ENCODE peak calls at places on chromosome 16, in four cellular contexts. B, K, G and A are unnamed samples.

GRCh38 chr16:10318798-10319500 is 66.9 kb upstream of the ATF7IP2 start:
- DNase-seq in G (no peak), B (no peak), K (no peak), A (no peak)

GRCh38 chr16:14194706-14195105 is 123.6 kb downstream of the MRTFB start:
- DNase-seq in K (no peak), B (no peak), G (no peak), A (no peak)

GRCh38 chr16:3149630-3150345 is 15.0 kb downstream of the ZNF213 start:
- DNase-seq in G (peak), K (no peak), B (peak), A (peak)

GRCh38 chr16:67015317-67015731 is 13.6 kb upstream of the CBFB start:
- DNase-seq in K (no peak), B (no peak), G (no peak), A (peak)

GRCh38 chr16:57982345-57982744 is 11.4 kb upstream of the CNGB1 start:
- DNase-seq in G (no peak), B (no peak), K (no peak), A (no peak)

GRCh38 chr16:50696575-50697420 is 3.4 kb downstream of the NOD2 start:
- DNase-seq in K (peak), G (peak), B (peak), A (peak)

GRCh38 chr16:27230562-27230991 is 27.3 kb downstream of the KDM8 start:
- DNase-seq in G (no peak), B (no peak), K (no peak), A (no peak)

GRCh38 chr16:51409001-51409675 is 258.1 kb upstream of the SALL1 start:
- DNase-seq in K (no peak), G (no peak), B (no peak), A (peak)

GRCh38 chr16:80936410-80936809 is 70.3 kb downstream of the CMC2 start:
- DNase-seq in G (no peak), K (no peak), B (no peak), A (no peak)

GRCh38 chr16:56277040-56277439 is 85.8 kb downstream of the GNAO1 start:
- DNase-seq in B (peak), K (no peak), G (no peak), A (no peak)

GRCh38 chr16:75074920-75075687 is 41.5 kb downstream of the LDHD start:
- DNase-seq in B (no peak), G (peak), K (peak), A (no peak)

GRCh38 chr16:86080131-86080875 is 181.3 kb downstream of the IRF8 start:
- DNase-seq in B (no peak), G (no peak), K (no peak), A (no peak)

GRCh38 chr16:54286330-54287017 is at the start of gene IRX3:
- DNase-seq in K (no peak), G (peak), B (peak), A (peak)

GRCh38 chr16:83040174-83040573 is 413.4 kb downstream of the CDH13 start:
- DNase-seq in K (no peak), B (no peak), G (no peak), A (no peak)

GRCh38 chr16:2782583-2783351 is 4.6 kb downstream of the PRSS33 start:
- DNase-seq in B (no peak), K (no peak), G (no peak), A (no peak)

GRCh38 chr16:70644763-70645597 is 1.4 kb upstream of the IL34 start:
- DNase-seq in K (no peak), B (no peak), G (no peak), A (no peak)

GRCh38 chr16:64826374-64826773 is 295.5 kb downstream of the CDH11 start:
- DNase-seq in G (no peak), K (no peak), B (no peak), A (no peak)

GRCh38 chr16:20944861-20945390 is 44.4 kb downstream of the LYRM1 start:
- DNase-seq in G (peak), B (no peak), K (no peak), A (no peak)

GRCh38 chr16:26795184-26795583 is 271.5 kb upstream of the C16orf82 start:
- DNase-seq in B (no peak), K (no peak), G (no peak), A (no peak)

GRCh38 chr16:27730703-27731220 is 180.8 kb downstream of the KATNIP start:
- DNase-seq in B (no peak), K (no peak), G (no peak), A (no peak)

GRCh38 chr16:57653936-57654335 is 14.2 kb upstream of the ADGRG3 start:
- DNase-seq in G (peak), B (no peak), K (no peak), A (no peak)

GRCh38 chr16:54443839-54444238 is 157.3 kb upstream of the IRX3 start:
- DNase-seq in B (no peak), G (no peak), K (no peak), A (no peak)

GRCh38 chr16:76370344-76370743 is 93.1 kb downstream of the CNTNAP4 start:
- DNase-seq in B (no peak), K (no peak), G (no peak), A (no peak)

GRCh38 chr16:86457621-86458456 is 52.5 kb upstream of the FOXF1 start:
- DNase-seq in G (no peak), K (no peak), B (no peak), A (peak)

GRCh38 chr16:11796227-11797165 is 562 bp downstream of the ZC3H7A start:
- DNase-seq in K (no peak), G (peak), B (peak), A (peak)

GRCh38 chr16:287981-288920 is 5.3 kb downstream of the PDIA2 start:
- DNase-seq in B (no peak), K (no peak), G (no peak), A (no peak)

GRCh38 chr16:69330286-69331109 is at the start of gene PDF:
- DNase-seq in G (peak), K (peak), B (peak), A (peak)

GRCh38 chr16:57555831-57556230 is 13.4 kb downstream of the ADGRG5 start:
- DNase-seq in B (no peak), K (no peak), G (no peak), A (no peak)

GRCh38 chr16:55091871-55092230 is 161.2 kb downstream of the IRX5 start:
- DNase-seq in K (no peak), G (no peak), B (no peak), A (no peak)

GRCh38 chr16:13231365-13231764 is 330.0 kb downstream of the SHISA9 start:
- DNase-seq in G (no peak), K (no peak), B (no peak), A (no peak)

GRCh38 chr16:7650446-7650845 is 317.8 kb downstream of the RBFOX1 start:
- DNase-seq in B (no peak), K (no peak), G (no peak), A (no peak)

GRCh38 chr16:70380205-70380918 is 33.7 kb downstream of the DDX19A start:
- DNase-seq in K (no peak), B (peak), G (peak), A (peak)

GRCh38 chr16:87583453-87584131 is 18.7 kb upstream of the JPH3 start:
- DNase-seq in G (peak), B (no peak), K (no peak), A (no peak)

GRCh38 chr16:87582221-87582965 is 19.9 kb upstream of the JPH3 start:
- DNase-seq in B (no peak), G (peak), K (no peak), A (peak)

GRCh38 chr16:87584271-87584670 is 18.0 kb upstream of the JPH3 start:
- DNase-seq in G (no peak), B (no peak), K (no peak), A (no peak)

GRCh38 chr16:87581867-87582220 is 20.5 kb upstream of the JPH3 start:
- DNase-seq in G (peak), B (peak), K (peak), A (peak)

DNA sequence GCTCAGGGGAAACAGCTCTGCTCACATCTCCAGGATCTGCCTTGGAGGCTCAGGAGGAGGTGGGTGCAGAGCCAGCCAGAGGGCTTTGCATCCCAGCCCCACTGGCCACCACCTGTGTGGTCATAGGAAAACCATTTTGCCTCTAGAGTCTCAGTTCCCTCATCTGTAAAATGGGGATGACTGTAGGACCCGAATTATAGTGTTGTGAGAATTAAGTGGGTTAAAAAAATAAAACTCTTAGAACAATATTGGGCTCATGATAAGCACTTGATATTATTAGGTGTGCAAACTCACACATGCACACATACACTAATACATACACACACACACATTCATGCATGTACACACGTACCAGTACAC is 19.4 kb upstream of the JPH3 start:
- DNase-seq in K (no peak), B (no peak), G (no peak), A (no peak)
- H3K27ac ChIP-seq in K (peak), B (peak), G (peak), A (peak)

GRCh38 chr16:46854846-46855245 is 23.9 kb upstream of the C16orf87 start:
- DNase-seq in K (no peak), B (no peak), G (no peak), A (no peak)
- TF ChIP-seq POLR2A in K (no peak), B (no peak), G (no peak), A (no peak)

DNA sequence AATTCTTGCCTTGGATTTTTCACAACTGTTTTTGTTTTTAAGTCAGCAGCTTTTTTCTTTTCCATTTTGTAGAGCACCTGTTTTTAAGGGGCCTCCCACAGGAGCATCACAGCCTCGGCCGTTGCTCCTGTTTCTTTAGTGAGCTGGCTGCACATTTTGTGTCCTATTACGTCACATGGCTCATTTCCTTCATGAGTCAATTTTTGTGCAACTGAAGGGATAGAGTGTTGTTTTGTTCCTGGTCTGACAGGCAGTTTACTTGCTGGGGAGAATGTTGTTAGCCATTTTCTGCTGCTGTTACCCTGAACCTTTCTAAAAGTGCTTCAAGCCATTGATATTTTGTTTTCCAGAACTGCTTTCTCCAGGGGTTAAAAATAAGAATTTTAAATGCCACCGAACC is 45.0 kb upstream of the CRISPLD2 start:
- DNase-seq in B (no peak), G (peak), K (no peak), A (peak)
- H3K27ac ChIP-seq in B (no peak), G (no peak), K (peak), A (no peak)

GRCh38 chr16:48330133-48330846 is 54.9 kb downstream of the SIAH1 start:
- DNase-seq in K (no peak), B (no peak), G (no peak), A (no peak)
- TF ChIP-seq POLR2A in K (no peak), B (no peak), G (no peak), A (no peak)

DNA sequence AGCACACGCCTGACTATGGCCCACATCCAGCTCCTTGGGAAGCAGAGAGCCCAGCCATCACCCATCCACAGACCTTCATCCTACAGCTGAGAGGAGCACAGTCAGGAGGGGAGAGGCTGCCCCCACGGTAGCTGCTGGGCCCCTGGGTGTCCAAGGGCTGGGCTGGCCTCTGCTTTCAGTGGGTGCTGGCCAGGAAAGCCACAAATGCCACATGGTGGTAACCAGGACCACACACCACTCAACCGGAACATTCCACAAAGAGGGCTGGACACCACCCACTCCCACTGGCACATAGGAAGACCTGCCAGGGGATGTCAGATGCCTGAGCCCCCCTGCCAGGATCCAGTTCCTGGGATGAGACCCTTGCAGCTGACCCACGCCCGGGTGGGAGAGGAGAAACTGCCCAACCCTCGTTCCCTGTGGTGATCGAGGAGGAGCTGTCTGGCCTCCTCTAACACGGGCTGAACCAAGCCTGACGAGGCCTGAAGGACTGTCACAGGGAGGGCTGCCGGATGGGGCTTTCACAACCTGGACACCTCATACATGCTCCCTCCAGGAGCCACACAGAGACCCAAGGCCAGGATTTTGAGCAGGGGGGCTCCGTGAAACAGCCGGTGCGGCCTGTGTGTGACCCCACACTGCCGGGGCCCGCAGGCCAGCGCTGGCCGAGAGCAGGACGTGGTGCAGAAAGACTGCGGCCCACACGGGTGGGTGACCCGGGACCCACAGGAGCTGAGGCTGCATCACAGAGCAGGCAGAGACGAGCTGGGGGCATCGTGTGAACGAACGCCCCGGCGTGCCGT is 30.7 kb downstream of the PIEZO1 start:
- DNase-seq in B (no peak), K (no peak), G (no peak), A (no peak)
- H3K27ac ChIP-seq in B (no peak), K (peak), G (no peak), A (no peak)

DNA sequence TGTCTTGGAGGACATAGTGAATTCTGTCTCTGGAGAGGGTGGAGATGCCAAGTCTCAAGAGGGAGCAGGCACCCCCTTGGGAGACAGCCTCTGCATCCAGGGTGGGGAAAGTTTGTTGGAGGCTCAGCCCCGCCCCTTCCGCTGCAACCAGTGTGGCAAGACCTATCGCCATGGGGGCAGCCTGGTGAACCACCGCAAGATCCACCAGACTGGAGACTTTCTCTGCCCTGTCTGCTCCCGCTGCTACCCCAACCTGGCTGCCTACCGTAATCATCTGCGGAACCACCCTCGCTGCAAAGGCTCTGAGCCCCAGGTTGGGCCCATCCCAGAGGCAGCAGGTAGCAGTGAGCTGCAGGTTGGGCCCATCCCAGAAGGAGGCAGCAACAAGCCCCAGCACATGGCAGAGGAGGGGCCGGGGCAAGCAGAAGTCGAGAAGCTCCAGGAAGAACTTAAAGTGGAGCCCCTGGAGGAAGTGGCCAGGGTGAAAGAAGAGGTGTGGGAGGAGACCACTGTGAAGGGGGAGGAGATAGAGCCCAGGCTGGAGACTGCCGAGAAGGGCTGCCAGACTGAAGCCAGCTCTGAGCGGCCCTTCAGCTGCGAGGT is 5.2 kb downstream of the ZNF646 start:
- DNase-seq in B (no peak), K (no peak), G (no peak), A (no peak)
- TF ChIP-seq POLR2A in B (no peak), K (no peak), G (no peak), A (no peak)